ENCODE peak calls at places on chromosomes 2 and 18, in eight cellular contexts. N is epithelial cell of proximal tubule, S is fibroblast of lung, V is stomach, E is CD14-positive monocyte, H is PC-3, J is thoracic aorta, L is AG04449. W is an unnamed sample.

GRCh38 chr2:126843046-126843445 is 55.6 kb upstream of the TEX51 start:
- DNase-seq in V (no peak), E (no peak), S (no peak), H (no peak), L (no peak), J (no peak), N (no peak), W (peak)

GRCh38 chr2:27370816-27371620 is 602 bp downstream of the SNX17 start:
- DNase-seq in N (no peak), E (peak), V (no peak), S (peak), J (no peak), H (peak), L (no peak), W (no peak)

GRCh38 chr2:67974564-67975430 is 88.0 kb downstream of the C1D start:
- DNase-seq in E (peak), V (peak), N (no peak), H (peak), S (peak), L (no peak), J (no peak), W (peak)

GRCh38 chr2:67463810-67464209 is 66.7 kb downstream of the ETAA1 start:
- DNase-seq in V (no peak), H (peak), J (no peak), L (no peak), N (no peak), S (peak), E (no peak), W (no peak)

GRCh38 chr2:44928660-44929471 is 12.6 kb upstream of the SIX3 start:
- DNase-seq in S (no peak), H (no peak), J (no peak), L (no peak), V (no peak), E (no peak), N (no peak), W (no peak)

GRCh38 chr18:57051586-57052044 is 95.3 kb upstream of the BOD1L2 start:
- DNase-seq in L (no peak), S (no peak), J (no peak), E (no peak), H (no peak), V (peak), N (no peak), W (no peak)

GRCh38 chr2:219672406-219672805 is 45.0 kb downstream of the SLC4A3 start:
- DNase-seq in H (no peak), S (no peak), E (no peak), V (no peak), J (no peak), L (no peak), N (no peak), W (no peak)

GRCh38 chr2:154133823-154134222 is 262.1 kb downstream of the GALNT13 start:
- DNase-seq in H (peak), S (no peak), N (no peak), E (no peak), J (no peak), L (no peak), V (no peak), W (no peak)

GRCh38 chr2:168455692-168456525 is at the start of gene CERS6:
- DNase-seq in J (peak), V (peak), E (peak), S (peak), L (peak), H (peak), N (no peak), W (peak)
- TF ChIP-seq CTCF in J (no peak), V (no peak), E (no peak), S (no peak), L (no peak), H (no peak), N (no peak), W (no peak)

GRCh38 chr2:62202729-62203128 is 6.8 kb downstream of the B3GNT2 start:
- DNase-seq in E (no peak), J (no peak), N (no peak), H (no peak), L (no peak), S (no peak), V (no peak), W (no peak)

GRCh38 chr2:62205554-62205953 is 9.6 kb downstream of the B3GNT2 start:
- DNase-seq in V (no peak), H (no peak), L (no peak), S (no peak), J (no peak), E (no peak), N (no peak), W (no peak)

GRCh38 chr2:62203459-62203858 is 7.5 kb downstream of the B3GNT2 start:
- DNase-seq in H (no peak), J (no peak), L (no peak), E (no peak), S (no peak), V (no peak), N (no peak), W (no peak)

GRCh38 chr2:62206024-62206423 is 10.1 kb downstream of the B3GNT2 start:
- DNase-seq in J (no peak), S (no peak), L (no peak), V (no peak), E (no peak), H (no peak), N (no peak), W (no peak)

GRCh38 chr2:62204998-62205496 is 9.1 kb downstream of the B3GNT2 start:
- DNase-seq in H (no peak), E (no peak), S (no peak), J (no peak), L (no peak), N (no peak), V (no peak), W (no peak)
- TF ChIP-seq CTCF in H (no peak), E (no peak), S (no peak), J (no peak), L (no peak), N (no peak), V (no peak), W (no peak)

DNA sequence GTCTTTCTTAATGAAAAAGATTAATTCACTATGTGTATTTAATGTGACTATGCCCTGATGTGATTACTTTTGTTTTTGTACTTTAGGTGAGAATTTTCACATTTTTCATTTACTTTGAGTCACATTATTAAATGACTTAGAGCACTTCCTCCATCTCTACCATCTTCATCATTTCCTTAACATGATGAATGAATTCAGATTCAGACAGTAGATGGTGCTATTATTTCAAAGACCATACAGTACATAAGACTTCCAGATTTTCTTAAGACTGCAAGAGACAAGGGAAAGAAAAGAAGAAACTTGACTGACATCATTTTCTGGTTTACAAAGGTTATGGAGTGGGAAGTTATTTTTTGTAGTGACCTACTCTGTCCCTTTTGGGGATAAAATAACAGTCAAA is 1010.6 kb upstream of the NXPH2 start:
- DNase-seq in L (no peak), N (peak), S (peak), H (peak), E (no peak), J (no peak), V (no peak), W (no peak)
- TF ChIP-seq CTCF in L (no peak), N (peak), S (no peak), H (peak), E (no peak), J (no peak), V (no peak), W (peak)

GRCh38 chr2:161308178-161308955 is at the start of gene PSMD14:
- DNase-seq in H (peak), S (peak), J (peak), E (peak), V (peak), L (peak), N (peak), W (peak)

GRCh38 chr2:161307676-161308075 is 549 bp upstream of the PSMD14 start:
- DNase-seq in N (no peak), L (no peak), E (no peak), S (no peak), V (no peak), J (no peak), H (peak), W (no peak)

GRCh38 chr2:161303535-161304050 is 4.6 kb upstream of the PSMD14 start:
- DNase-seq in E (no peak), N (no peak), L (no peak), J (no peak), H (no peak), V (no peak), S (no peak), W (no peak)

GRCh38 chr2:161306919-161307318 is 1.3 kb upstream of the PSMD14 start:
- DNase-seq in S (no peak), N (no peak), V (no peak), H (no peak), E (no peak), L (no peak), J (no peak), W (no peak)
- TF ChIP-seq CTCF in S (no peak), N (no peak), V (no peak), H (no peak), E (no peak), L (no peak), J (no peak), W (no peak)

GRCh38 chr2:11234309-11234708 is 79.0 kb downstream of the SLC66A3 start:
- DNase-seq in S (no peak), E (no peak), L (no peak), J (no peak), N (no peak), V (no peak), H (peak), W (no peak)
- TF ChIP-seq CTCF in S (no peak), E (peak), L (peak), J (peak), N (no peak), V (peak), H (peak), W (no peak)

GRCh38 chr2:232522014-232522854 is 2.0 kb downstream of the PRSS56 start:
- DNase-seq in N (no peak), L (no peak), V (peak), E (no peak), S (no peak), J (no peak), H (peak), W (peak)
- TF ChIP-seq CTCF in N (peak), L (peak), V (peak), E (peak), S (peak), J (peak), H (peak), W (peak)

GRCh38 chr18:51128533-51128932 is 68.9 kb downstream of the MEX3C start:
- DNase-seq in V (no peak), E (no peak), L (no peak), H (no peak), N (no peak), J (no peak), S (no peak), W (no peak)
- TF ChIP-seq CTCF in V (no peak), E (no peak), L (no peak), H (no peak), N (no peak), J (no peak), S (no peak), W (no peak)

GRCh38 chr2:112772322-112772721 is 7.9 kb upstream of the CKAP2L start:
- DNase-seq in H (no peak), N (no peak), E (no peak), J (no peak), V (no peak), L (no peak), S (no peak), W (no peak)
- TF ChIP-seq CTCF in H (no peak), N (no peak), E (no peak), J (no peak), V (no peak), L (no peak), S (no peak), W (no peak)

GRCh38 chr2:147420517-147420916 is 424.3 kb upstream of the ACVR2A start:
- DNase-seq in E (no peak), N (no peak), J (no peak), S (no peak), V (no peak), L (no peak), H (no peak), W (no peak)
- TF ChIP-seq CTCF in E (no peak), N (no peak), J (no peak), S (no peak), V (no peak), L (no peak), H (no peak), W (no peak)

GRCh38 chr2:222315443-222316121 is 16.8 kb upstream of the PAX3 start:
- DNase-seq in E (no peak), V (no peak), S (no peak), H (no peak), L (no peak), N (no peak), J (no peak), W (no peak)
- TF ChIP-seq CTCF in E (peak), V (no peak), S (no peak), H (peak), L (no peak), N (peak), J (no peak), W (no peak)

W was measured in thyroid gland.